ENCODE peak calls at places on chromosomes 4 and X, in six cellular contexts. S, P, H, E, T and M are unnamed samples.

GRCh38 chr4:184824081-184824775 is 1.5 kb downstream of the ACSL1 start:
- DNase-seq in S (no peak), P (no peak), H (peak; percentile 13), E (no peak), T (no peak), M (no peak)

GRCh38 chr4:87029356-87029755 is 94.5 kb downstream of the AFF1 start:
- DNase-seq in S (no peak), P (no peak), H (no peak), E (no peak), T (no peak), M (no peak)

GRCh38 chrX:98065151-98065550 is 1181.4 kb downstream of the RPA4 start:
- DNase-seq in S (no peak), P (no peak), H (no peak), E (no peak), T (no peak), M (no peak)

GRCh38 chrX:15107367-15107988 is 162.4 kb downstream of the ASB9 start:
- DNase-seq in S (no peak), P (no peak), H (no peak), E (no peak), T (no peak), M (no peak)

GRCh38 chrX:32530802-32531403 is 680.4 kb downstream of the DMD start:
- DNase-seq in S (peak; percentile 11), P (no peak), H (peak; percentile 50), E (no peak), T (peak; percentile 21), M (peak; percentile 38)

GRCh38 chrX:63932006-63932405 is 147.0 kb upstream of the ARHGEF9 start:
- DNase-seq in S (no peak), P (no peak), H (no peak), E (no peak), T (no peak), M (no peak)

GRCh38 chr4:74618659-74619058 is 173.7 kb downstream of the AREG start:
- DNase-seq in S (no peak), P (no peak), H (peak; percentile 80), E (no peak), T (no peak), M (peak; percentile 41)

GRCh38 chr4:144355809-144356757 is 215.6 kb upstream of the GYPA start:
- DNase-seq in S (no peak), P (peak; percentile 67), H (peak; percentile 88), E (no peak), T (peak; percentile 3), M (peak; percentile 12)

GRCh38 chr4:105894570-105895323 is 524 bp upstream of the NPNT start:
- DNase-seq in S (no peak), P (peak; percentile 36), H (no peak), E (no peak), T (no peak), M (no peak)

GRCh38 chrX:135308345-135308855 is 880 bp upstream of the ETDC start:
- DNase-seq in S (no peak), P (no peak), H (no peak), E (no peak), T (no peak), M (no peak)

GRCh38 chr4:78749972-78750727 is 26.0 kb upstream of the BMP2K start:
- DNase-seq in S (no peak), P (no peak), H (peak; percentile 60), E (no peak), T (no peak), M (no peak)

GRCh38 chr4:170030121-170030520 is 3.9 kb upstream of the MFAP3L start:
- DNase-seq in S (no peak), P (no peak), H (no peak), E (no peak), T (no peak), M (no peak)

GRCh38 chr4:170026253-170026991 is at the start of gene MFAP3L:
- DNase-seq in S (peak; percentile 94), P (peak; percentile 75), H (peak; percentile 81), E (peak; percentile 98), T (peak; percentile 63), M (peak; percentile 71)

GRCh38 chr4:170022211-170022610 is 4.0 kb downstream of the MFAP3L start:
- DNase-seq in S (no peak), P (no peak), H (no peak), E (no peak), T (no peak), M (no peak)

GRCh38 chr4:170025523-170026252 is 507 bp downstream of the MFAP3L start:
- DNase-seq in S (no peak), P (no peak), H (no peak), E (peak; percentile 70), T (no peak), M (peak; percentile 7)

GRCh38 chr4:170027181-170027829 is 1.1 kb upstream of the MFAP3L start:
- DNase-seq in S (peak; percentile 96), P (peak; percentile 95), H (peak; percentile 86), E (peak; percentile 95), T (peak; percentile 78), M (peak; percentile 93)
- TF ChIP-seq MAX in S (no peak), P (peak; percentile 100), H (peak; percentile 73), E (peak; percentile 100), T (peak; percentile 99), M (peak; percentile 100)

GRCh38 chr4:118775405-118775804 is 60.5 kb downstream of the SEC24D start:
- DNase-seq in S (no peak), P (no peak), H (no peak), E (no peak), T (no peak), M (no peak)

GRCh38 chr4:118774321-118774720 is 61.6 kb downstream of the SEC24D start:
- DNase-seq in S (no peak), P (no peak), H (peak; percentile 72), E (no peak), T (no peak), M (no peak)

GRCh38 chr4:118774989-118775388 is 60.9 kb downstream of the SEC24D start:
- DNase-seq in S (no peak), P (no peak), H (peak; percentile 45), E (no peak), T (no peak), M (no peak)

GRCh38 chr4:118773082-118773792 is 62.7 kb downstream of the SEC24D start:
- DNase-seq in S (no peak), P (no peak), H (peak; percentile 40), E (no peak), T (no peak), M (no peak)

DNA sequence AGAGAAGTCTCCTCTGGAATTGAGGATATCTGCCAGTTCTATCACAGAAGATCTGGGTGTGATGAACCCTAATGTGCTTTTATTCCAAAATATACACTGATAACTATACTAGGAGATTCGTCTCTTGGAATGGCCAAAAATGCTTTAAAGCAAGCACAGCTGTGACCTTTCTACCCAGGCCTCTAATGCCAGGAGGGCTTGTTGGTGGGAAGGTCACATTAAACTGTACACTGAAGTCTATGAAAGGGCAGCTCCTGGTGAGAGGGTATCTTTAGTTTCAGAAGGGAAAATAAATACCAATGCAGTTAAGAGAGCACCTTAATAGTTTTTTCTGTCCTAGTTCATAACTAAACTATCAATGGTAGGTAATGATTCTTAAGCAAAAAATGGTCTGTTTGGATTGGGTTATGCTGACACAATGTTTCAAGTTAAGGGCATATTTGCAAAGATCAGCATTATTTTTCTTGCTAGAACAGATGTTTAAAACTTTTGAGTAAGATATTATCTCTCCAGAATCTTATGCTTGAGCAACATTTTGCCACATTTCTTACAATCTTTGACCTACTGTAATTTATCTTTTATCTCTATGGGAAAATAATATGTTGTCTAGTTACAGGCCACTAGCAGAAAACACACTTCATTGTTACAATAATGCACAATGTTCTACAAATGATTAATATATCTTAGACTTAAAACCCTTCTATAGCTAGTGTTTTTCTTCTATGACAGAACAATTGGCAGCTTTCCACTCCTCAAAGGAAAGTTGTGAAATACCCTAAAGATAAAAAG is 59.6 kb downstream of the SEC24D start:
- DNase-seq in S (no peak), P (no peak), H (peak; percentile 50), E (no peak), T (no peak), M (no peak)
- H3K27ac ChIP-seq in S (no peak overlapping the region), P (no peak overlapping the region), H (no peak overlapping the region), E (peak overlapping the region; percentile 69), T (no peak overlapping the region), M (no peak overlapping the region)

DNA sequence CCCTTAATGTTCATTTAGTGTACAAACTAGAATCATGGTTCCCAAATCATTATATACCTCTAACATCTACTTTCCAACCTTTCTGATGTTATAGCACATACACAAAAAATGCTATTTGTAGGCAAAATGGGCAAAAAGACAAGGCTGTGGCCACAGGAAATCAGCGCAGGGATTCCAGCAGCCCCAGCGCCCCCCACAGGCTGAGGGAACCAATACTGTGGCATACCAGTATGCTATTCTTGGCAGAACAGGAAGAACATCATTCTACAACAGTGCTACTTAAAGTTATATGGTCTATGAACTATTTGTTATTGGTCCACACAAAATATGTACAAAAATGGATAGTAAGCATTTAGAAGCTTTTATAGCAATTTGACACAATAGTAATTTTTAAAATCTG is 25.3 kb downstream of the STEEP1 start:
- DNase-seq in S (no peak), P (no peak), H (no peak), E (no peak), T (no peak), M (peak; percentile 15)
- TF ChIP-seq MAX in S (no peak), P (no peak), H (no peak), E (no peak), T (no peak), M (no peak)

GRCh38 chr4:102438396-102438795 is 62.8 kb upstream of the NFKB1 start:
- DNase-seq in S (no peak), P (no peak), H (no peak), E (no peak), T (no peak), M (peak; percentile 35)
- H3K27ac ChIP-seq in S (peak overlapping the region; percentile 32), P (no peak overlapping the region), H (no peak overlapping the region), E (peak overlapping the region; percentile 67), T (no peak overlapping the region), M (peak overlapping the region; percentile 84)

DNA sequence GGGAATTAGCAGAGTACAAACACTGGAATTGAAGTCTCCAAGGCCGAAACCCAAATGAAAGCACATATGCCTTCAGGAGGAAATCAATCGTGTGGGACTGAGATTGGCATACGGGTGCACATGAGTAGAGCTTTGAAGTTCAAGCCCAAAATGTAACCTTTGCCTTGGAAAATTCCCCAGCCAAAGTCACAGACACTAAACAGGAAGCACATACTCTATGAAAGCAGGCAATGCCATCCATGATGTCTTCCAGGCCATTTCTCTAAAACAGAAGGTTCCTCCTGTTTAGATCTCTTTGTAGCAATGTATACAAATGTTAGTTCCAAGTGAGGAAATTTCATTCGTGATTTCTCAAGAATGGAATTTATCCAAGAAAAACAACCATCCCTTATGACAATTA is 162.5 kb downstream of the COL4A6 start:
- DNase-seq in S (no peak), P (no peak), H (no peak), E (no peak), T (no peak), M (no peak)
- TF ChIP-seq MAX in S (no peak), P (no peak), H (no peak), E (no peak), T (no peak), M (no peak)

GRCh38 chr4:133151681-133152329 is 2.7 kb downstream of the PCDH10 start:
- DNase-seq in S (no peak), P (no peak), H (peak; percentile 73), E (peak; percentile 44), T (no peak), M (peak; percentile 3)

GRCh38 chr4:133151301-133151680 is 2.2 kb downstream of the PCDH10 start:
- DNase-seq in S (no peak), P (no peak), H (peak; percentile 59), E (no peak), T (no peak), M (no peak)

GRCh38 chr4:133149932-133150642 is 993 bp downstream of the PCDH10 start:
- DNase-seq in S (no peak), P (no peak), H (peak; percentile 59), E (no peak), T (no peak), M (no peak)

GRCh38 chr4:133149364-133149695 is 236 bp downstream of the PCDH10 start:
- DNase-seq in S (no peak), P (no peak), H (no peak), E (no peak), T (no peak), M (no peak)

GRCh38 chr4:133150643-133151300 is 1.7 kb downstream of the PCDH10 start:
- DNase-seq in S (no peak), P (no peak), H (peak; percentile 58), E (peak; percentile 20), T (no peak), M (no peak)
- H3K27ac ChIP-seq in S (no peak overlapping the region), P (no peak overlapping the region), H (peak overlapping the region; percentile 67), E (no peak overlapping the region), T (no peak overlapping the region), M (no peak overlapping the region)